ENCODE peak calls at places on chromosome 9, in eight cellular contexts. One of them, this sample, is unnamed.

GRCh38 chr9:91360551-91361293 is 996 bp downstream of the AUH start:
- DNase-seq in WERI-Rb-1: no peak
- DNase-seq in A549: no peak
- DNase-seq in AG04450: no peak
- DNase-seq in CD4-positive, alpha-beta T cell: no peak
- DNase-seq in pancreas: no peak
- DNase-seq in lower lobe of right lung: no peak
- DNase-seq in CD8-positive, alpha-beta T cell: no peak
- DNase-seq in this sample: no peak

GRCh38 chr9:20728493-20729220 is 44.6 kb downstream of the FOCAD start:
- DNase-seq in A549: no peak
- DNase-seq in CD8-positive, alpha-beta T cell: no peak
- DNase-seq in CD4-positive, alpha-beta T cell: no peak
- DNase-seq in AG04450: no peak
- DNase-seq in lower lobe of right lung: no peak
- DNase-seq in WERI-Rb-1: no peak
- DNase-seq in pancreas: no peak
- DNase-seq in this sample: no peak

GRCh38 chr9:92961627-92962302 is 14.4 kb downstream of the FGD3 start:
- DNase-seq in CD4-positive, alpha-beta T cell: no peak
- DNase-seq in A549: no peak
- DNase-seq in WERI-Rb-1: no peak
- DNase-seq in AG04450: no peak
- DNase-seq in lower lobe of right lung: no peak
- DNase-seq in CD8-positive, alpha-beta T cell: peak
- DNase-seq in pancreas: no peak
- DNase-seq in this sample: no peak

GRCh38 chr9:70478963-70479641 is 64.6 kb upstream of the KLF9 start:
- DNase-seq in WERI-Rb-1: no peak
- DNase-seq in CD4-positive, alpha-beta T cell: no peak
- DNase-seq in pancreas: peak
- DNase-seq in A549: no peak
- DNase-seq in CD8-positive, alpha-beta T cell: no peak
- DNase-seq in AG04450: no peak
- DNase-seq in lower lobe of right lung: peak
- DNase-seq in this sample: no peak

GRCh38 chr9:109349431-109349846 is 28.6 kb upstream of the EPB41L4B start:
- DNase-seq in WERI-Rb-1: no peak
- DNase-seq in A549: peak
- DNase-seq in lower lobe of right lung: no peak
- DNase-seq in CD4-positive, alpha-beta T cell: no peak
- DNase-seq in AG04450: peak
- DNase-seq in pancreas: peak
- DNase-seq in CD8-positive, alpha-beta T cell: no peak
- DNase-seq in this sample: no peak

GRCh38 chr9:133060417-133060841 is 1.4 kb upstream of the CEL start:
- DNase-seq in lower lobe of right lung: no peak
- DNase-seq in CD8-positive, alpha-beta T cell: no peak
- DNase-seq in pancreas: no peak
- DNase-seq in A549: no peak
- DNase-seq in AG04450: no peak
- DNase-seq in CD4-positive, alpha-beta T cell: no peak
- DNase-seq in WERI-Rb-1: peak
- DNase-seq in this sample: no peak

GRCh38 chr9:100084145-100084478 is 14.7 kb downstream of the ERP44 start:
- DNase-seq in pancreas: no peak
- DNase-seq in CD4-positive, alpha-beta T cell: no peak
- DNase-seq in WERI-Rb-1: no peak
- DNase-seq in lower lobe of right lung: no peak
- DNase-seq in CD8-positive, alpha-beta T cell: no peak
- DNase-seq in A549: no peak
- DNase-seq in AG04450: no peak
- DNase-seq in this sample: no peak

GRCh38 chr9:93586290-93587057 is 10.1 kb downstream of the PHF2 start:
- DNase-seq in WERI-Rb-1: no peak
- DNase-seq in CD8-positive, alpha-beta T cell: no peak
- DNase-seq in CD4-positive, alpha-beta T cell: no peak
- DNase-seq in AG04450: no peak
- DNase-seq in lower lobe of right lung: peak
- DNase-seq in A549: no peak
- DNase-seq in pancreas: no peak
- DNase-seq in this sample: no peak

GRCh38 chr9:6086006-6086655 is 70.7 kb upstream of the RANBP6 start:
- DNase-seq in pancreas: no peak
- DNase-seq in AG04450: no peak
- DNase-seq in A549: no peak
- DNase-seq in CD4-positive, alpha-beta T cell: no peak
- DNase-seq in WERI-Rb-1: no peak
- DNase-seq in CD8-positive, alpha-beta T cell: no peak
- DNase-seq in lower lobe of right lung: no peak
- DNase-seq in this sample: no peak

GRCh38 chr9:136185066-136185465 is 19.9 kb downstream of the LHX3 start:
- DNase-seq in WERI-Rb-1: no peak
- DNase-seq in AG04450: no peak
- DNase-seq in CD8-positive, alpha-beta T cell: no peak
- DNase-seq in pancreas: no peak
- DNase-seq in CD4-positive, alpha-beta T cell: no peak
- DNase-seq in A549: no peak
- DNase-seq in lower lobe of right lung: no peak
- DNase-seq in this sample: no peak

GRCh38 chr9:95157491-95158151 is 159.9 kb downstream of the FANCC start:
- DNase-seq in pancreas: peak
- DNase-seq in WERI-Rb-1: no peak
- DNase-seq in lower lobe of right lung: no peak
- DNase-seq in A549: no peak
- DNase-seq in CD4-positive, alpha-beta T cell: no peak
- DNase-seq in AG04450: peak
- DNase-seq in CD8-positive, alpha-beta T cell: no peak
- DNase-seq in this sample: no peak

GRCh38 chr9:3391414-3391813 is 134.4 kb downstream of the RFX3 start:
- DNase-seq in AG04450: no peak
- DNase-seq in lower lobe of right lung: no peak
- DNase-seq in CD8-positive, alpha-beta T cell: no peak
- DNase-seq in A549: no peak
- DNase-seq in pancreas: peak
- DNase-seq in CD4-positive, alpha-beta T cell: no peak
- DNase-seq in WERI-Rb-1: no peak
- DNase-seq in this sample: no peak

GRCh38 chr9:123115146-123115913 is 81.9 kb downstream of the GPR21 start:
- DNase-seq in CD8-positive, alpha-beta T cell: no peak
- DNase-seq in WERI-Rb-1: no peak
- DNase-seq in CD4-positive, alpha-beta T cell: no peak
- DNase-seq in pancreas: no peak
- DNase-seq in A549: no peak
- DNase-seq in AG04450: no peak
- DNase-seq in lower lobe of right lung: no peak
- DNase-seq in this sample: no peak

GRCh38 chr9:21810388-21810787 is 8.0 kb downstream of the MTAP start:
- DNase-seq in CD4-positive, alpha-beta T cell: no peak
- DNase-seq in CD8-positive, alpha-beta T cell: no peak
- DNase-seq in WERI-Rb-1: no peak
- DNase-seq in lower lobe of right lung: no peak
- DNase-seq in AG04450: no peak
- DNase-seq in A549: no peak
- DNase-seq in pancreas: no peak
- DNase-seq in this sample: no peak

GRCh38 chr9:136091582-136092352 is 3.3 kb downstream of the NACC2 start:
- DNase-seq in lower lobe of right lung: no peak
- DNase-seq in WERI-Rb-1: no peak
- DNase-seq in CD4-positive, alpha-beta T cell: no peak
- DNase-seq in AG04450: no peak
- DNase-seq in pancreas: no peak
- DNase-seq in CD8-positive, alpha-beta T cell: no peak
- DNase-seq in A549: no peak
- DNase-seq in this sample: no peak

GRCh38 chr9:129225815-129226214 is 47.8 kb upstream of the IER5L start:
- DNase-seq in WERI-Rb-1: no peak
- DNase-seq in pancreas: peak
- DNase-seq in AG04450: no peak
- DNase-seq in CD8-positive, alpha-beta T cell: peak
- DNase-seq in lower lobe of right lung: peak
- DNase-seq in CD4-positive, alpha-beta T cell: peak
- DNase-seq in A549: peak
- DNase-seq in this sample: peak

GRCh38 chr9:93132287-93132927 is 1.6 kb downstream of the NINJ1 start:
- DNase-seq in A549: peak
- DNase-seq in pancreas: peak
- DNase-seq in WERI-Rb-1: no peak
- DNase-seq in AG04450: no peak
- DNase-seq in CD8-positive, alpha-beta T cell: no peak
- DNase-seq in lower lobe of right lung: no peak
- DNase-seq in CD4-positive, alpha-beta T cell: no peak
- DNase-seq in this sample: peak

GRCh38 chr9:81591791-81592190 is 97.6 kb downstream of the TLE1 start:
- DNase-seq in AG04450: no peak
- DNase-seq in pancreas: no peak
- DNase-seq in WERI-Rb-1: no peak
- DNase-seq in A549: no peak
- DNase-seq in lower lobe of right lung: no peak
- DNase-seq in CD8-positive, alpha-beta T cell: no peak
- DNase-seq in CD4-positive, alpha-beta T cell: no peak
- DNase-seq in this sample: no peak

GRCh38 chr9:81590688-81591087 is 98.7 kb downstream of the TLE1 start:
- DNase-seq in lower lobe of right lung: no peak
- DNase-seq in WERI-Rb-1: no peak
- DNase-seq in pancreas: no peak
- DNase-seq in A549: no peak
- DNase-seq in CD8-positive, alpha-beta T cell: no peak
- DNase-seq in CD4-positive, alpha-beta T cell: no peak
- DNase-seq in AG04450: no peak
- DNase-seq in this sample: no peak

GRCh38 chr9:81589392-81589791 is 100.0 kb downstream of the TLE1 start:
- DNase-seq in pancreas: no peak
- DNase-seq in CD4-positive, alpha-beta T cell: no peak
- DNase-seq in WERI-Rb-1: no peak
- DNase-seq in A549: no peak
- DNase-seq in AG04450: no peak
- DNase-seq in lower lobe of right lung: no peak
- DNase-seq in CD8-positive, alpha-beta T cell: no peak
- DNase-seq in this sample: no peak

GRCh38 chr9:81588148-81588874 is 101.0 kb downstream of the TLE1 start:
- DNase-seq in WERI-Rb-1: no peak
- DNase-seq in CD4-positive, alpha-beta T cell: no peak
- DNase-seq in lower lobe of right lung: peak
- DNase-seq in AG04450: peak
- DNase-seq in A549: peak
- DNase-seq in CD8-positive, alpha-beta T cell: no peak
- DNase-seq in pancreas: peak
- DNase-seq in this sample: no peak

GRCh38 chr9:81589819-81590218 is 99.5 kb downstream of the TLE1 start:
- DNase-seq in WERI-Rb-1: no peak
- DNase-seq in CD4-positive, alpha-beta T cell: no peak
- DNase-seq in AG04450: no peak
- DNase-seq in A549: no peak
- DNase-seq in pancreas: no peak
- DNase-seq in CD8-positive, alpha-beta T cell: no peak
- DNase-seq in lower lobe of right lung: no peak
- DNase-seq in this sample: no peak
- H3K27ac ChIP-seq in WERI-Rb-1: no peak
- H3K27ac ChIP-seq in CD4-positive, alpha-beta T cell: no peak
- H3K27ac ChIP-seq in AG04450: no peak
- H3K27ac ChIP-seq in A549: peak
- H3K27ac ChIP-seq in pancreas: no peak
- H3K27ac ChIP-seq in CD8-positive, alpha-beta T cell: no peak
- H3K27ac ChIP-seq in lower lobe of right lung: no peak
- H3K27ac ChIP-seq in this sample: no peak

DNA sequence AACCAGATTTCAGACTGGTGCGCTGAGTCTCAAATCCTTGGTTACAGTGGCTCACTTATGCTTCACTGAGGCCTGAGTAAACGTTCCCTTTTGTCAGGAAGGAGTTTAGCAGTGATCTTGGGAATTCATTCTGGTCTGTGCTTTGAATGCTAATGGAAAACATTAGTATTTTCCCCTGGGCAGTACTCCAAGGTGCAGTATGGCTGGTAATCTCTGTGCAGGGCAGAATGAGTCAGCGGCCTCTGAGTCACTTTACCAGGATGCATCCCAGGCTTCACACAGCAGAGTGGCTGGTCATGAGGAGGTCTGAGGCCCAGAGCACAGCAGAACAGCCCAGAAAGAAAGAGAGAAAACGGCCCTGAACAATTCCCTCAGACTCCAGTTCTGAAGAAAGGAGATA is 54.0 kb downstream of the PCA3 start:
- DNase-seq in AG04450: peak
- DNase-seq in CD4-positive, alpha-beta T cell: no peak
- DNase-seq in CD8-positive, alpha-beta T cell: no peak
- DNase-seq in lower lobe of right lung: no peak
- DNase-seq in A549: peak
- DNase-seq in pancreas: peak
- DNase-seq in WERI-Rb-1: no peak
- DNase-seq in this sample: peak
- H3K27ac ChIP-seq in AG04450: peak
- H3K27ac ChIP-seq in CD4-positive, alpha-beta T cell: no peak
- H3K27ac ChIP-seq in CD8-positive, alpha-beta T cell: no peak
- H3K27ac ChIP-seq in lower lobe of right lung: no peak
- H3K27ac ChIP-seq in A549: peak
- H3K27ac ChIP-seq in pancreas: peak
- H3K27ac ChIP-seq in WERI-Rb-1: no peak
- H3K27ac ChIP-seq in this sample: peak

GRCh38 chr9:34646211-34647083 is at the start of gene GALT:
- DNase-seq in A549: peak
- DNase-seq in CD4-positive, alpha-beta T cell: peak
- DNase-seq in WERI-Rb-1: peak
- DNase-seq in lower lobe of right lung: peak
- DNase-seq in AG04450: peak
- DNase-seq in CD8-positive, alpha-beta T cell: peak
- DNase-seq in pancreas: peak
- DNase-seq in this sample: peak
- H3K27ac ChIP-seq in A549: peak
- H3K27ac ChIP-seq in CD4-positive, alpha-beta T cell: peak
- H3K27ac ChIP-seq in WERI-Rb-1: peak
- H3K27ac ChIP-seq in lower lobe of right lung: peak
- H3K27ac ChIP-seq in AG04450: peak
- H3K27ac ChIP-seq in CD8-positive, alpha-beta T cell: peak
- H3K27ac ChIP-seq in pancreas: peak
- H3K27ac ChIP-seq in this sample: peak

GRCh38 chr9:104074876-104075275 is 19.2 kb upstream of the SMC2 start:
- DNase-seq in CD8-positive, alpha-beta T cell: no peak
- DNase-seq in A549: no peak
- DNase-seq in pancreas: no peak
- DNase-seq in WERI-Rb-1: no peak
- DNase-seq in AG04450: peak
- DNase-seq in lower lobe of right lung: no peak
- DNase-seq in CD4-positive, alpha-beta T cell: no peak
- DNase-seq in this sample: no peak

GRCh38 chr9:104075801-104076753 is 18.0 kb upstream of the SMC2 start:
- DNase-seq in CD4-positive, alpha-beta T cell: no peak
- DNase-seq in A549: no peak
- DNase-seq in AG04450: no peak
- DNase-seq in lower lobe of right lung: no peak
- DNase-seq in pancreas: no peak
- DNase-seq in WERI-Rb-1: no peak
- DNase-seq in CD8-positive, alpha-beta T cell: no peak
- DNase-seq in this sample: no peak

GRCh38 chr9:104073098-104073769 is 20.9 kb upstream of the SMC2 start:
- DNase-seq in WERI-Rb-1: no peak
- DNase-seq in CD4-positive, alpha-beta T cell: no peak
- DNase-seq in lower lobe of right lung: no peak
- DNase-seq in pancreas: no peak
- DNase-seq in CD8-positive, alpha-beta T cell: no peak
- DNase-seq in A549: no peak
- DNase-seq in AG04450: no peak
- DNase-seq in this sample: no peak

GRCh38 chr9:104071589-104071988 is 22.5 kb upstream of the SMC2 start:
- DNase-seq in pancreas: no peak
- DNase-seq in CD4-positive, alpha-beta T cell: no peak
- DNase-seq in AG04450: no peak
- DNase-seq in CD8-positive, alpha-beta T cell: no peak
- DNase-seq in A549: no peak
- DNase-seq in lower lobe of right lung: no peak
- DNase-seq in WERI-Rb-1: no peak
- DNase-seq in this sample: no peak

GRCh38 chr9:104073770-104074133 is 20.4 kb upstream of the SMC2 start:
- DNase-seq in lower lobe of right lung: peak
- DNase-seq in CD8-positive, alpha-beta T cell: no peak
- DNase-seq in CD4-positive, alpha-beta T cell: no peak
- DNase-seq in WERI-Rb-1: no peak
- DNase-seq in pancreas: peak
- DNase-seq in AG04450: no peak
- DNase-seq in A549: no peak
- DNase-seq in this sample: no peak
- H3K27ac ChIP-seq in lower lobe of right lung: no peak
- H3K27ac ChIP-seq in CD8-positive, alpha-beta T cell: no peak
- H3K27ac ChIP-seq in CD4-positive, alpha-beta T cell: no peak
- H3K27ac ChIP-seq in WERI-Rb-1: no peak
- H3K27ac ChIP-seq in pancreas: no peak
- H3K27ac ChIP-seq in AG04450: no peak
- H3K27ac ChIP-seq in A549: peak
- H3K27ac ChIP-seq in this sample: no peak

This sample was measured in caudate nucleus.